ENCODE peak calls at places on chromosomes 3 and 15, in six cellular contexts. R, X, Y, O, Q and J are unnamed samples.

GRCh38 chr3:155158361-155159037 is 78.4 kb downstream of the MME start:
- DNase-seq in Q (no peak), Y (no peak), X (no peak), R (no peak), O (no peak), J (no peak)

GRCh38 chr15:82933576-82933975 is 18.9 kb downstream of the HOMER2 start:
- DNase-seq in Q (no peak), O (no peak), X (no peak), Y (no peak), R (no peak), J (no peak)

GRCh38 chr3:183743231-183743630 is 45.6 kb downstream of the YEATS2 start:
- DNase-seq in X (no peak), O (no peak), R (no peak), Y (no peak), Q (no peak), J (no peak)

GRCh38 chr3:12155833-12156232 is 2.9 kb downstream of the TIMP4 start:
- DNase-seq in Y (peak; percentile 24), R (no peak), X (no peak), O (no peak), Q (peak; percentile 78), J (no peak)

GRCh38 chr3:114307222-114307840 is 13.5 kb downstream of the TIGIT start:
- DNase-seq in X (no peak), R (no peak), Q (no peak), O (no peak), Y (no peak), J (no peak)

GRCh38 chr15:66615846-66616245 is 50.0 kb upstream of the LCTL start:
- DNase-seq in R (no peak), O (no peak), Y (no peak), Q (no peak), X (no peak), J (no peak)

GRCh38 chr3:7392206-7392605 is 531.3 kb downstream of the GRM7 start:
- DNase-seq in X (no peak), O (no peak), Q (no peak), R (no peak), Y (no peak), J (no peak)

GRCh38 chr3:136752046-136752326 is 192 bp downstream of the STAG1 start:
- DNase-seq in Y (no peak), X (peak; percentile 49), O (no peak), R (no peak), Q (no peak), J (no peak)

GRCh38 chr3:41288785-41289184 is 89.5 kb downstream of the CTNNB1 start:
- DNase-seq in O (no peak), R (no peak), X (no peak), Q (no peak), Y (no peak), J (no peak)

GRCh38 chr3:125683067-125683844 is 88.0 kb upstream of the OSBPL11 start:
- DNase-seq in R (no peak), Y (no peak), Q (no peak), O (no peak), X (no peak), J (no peak)

GRCh38 chr3:130831716-130832400 is 62.0 kb upstream of the ATP2C1 start:
- DNase-seq in R (no peak), Q (no peak), X (no peak), Y (no peak), O (no peak), J (no peak)

GRCh38 chr15:58518626-58519025 is 86.8 kb downstream of the LIPC start:
- DNase-seq in Y (no peak), R (no peak), O (no peak), X (no peak), Q (no peak), J (no peak)

GRCh38 chr15:29668120-29668602 is 154.1 kb downstream of the TJP1 start:
- DNase-seq in O (peak; percentile 77), Q (peak; percentile 75), X (peak; percentile 84), R (no peak), Y (peak; percentile 93), J (no peak)

GRCh38 chr3:143307613-143308183 is 188.1 kb downstream of the CHST2 start:
- DNase-seq in R (no peak), O (no peak), X (peak; percentile 28), Q (no peak), Y (peak; percentile 21), J (no peak)

GRCh38 chr15:85100186-85100937 is 118.7 kb downstream of the PDE8A start:
- DNase-seq in Y (no peak), Q (no peak), X (peak; percentile 10), R (no peak), O (peak; percentile 87), J (no peak)

GRCh38 chr3:152026033-152026556 is 152.7 kb downstream of the SUCNR1 start:
- DNase-seq in O (no peak), R (no peak), Y (no peak), Q (peak; percentile 82), X (no peak), J (no peak)

GRCh38 chr3:85571835-85572234 is 613.0 kb downstream of the CADM2 start:
- DNase-seq in R (no peak), X (no peak), Y (no peak), Q (no peak), O (no peak), J (no peak)

GRCh38 chr3:52184690-52185089 is 13.3 kb upstream of the ALAS1 start:
- DNase-seq in R (no peak), O (no peak), Q (no peak), Y (no peak), X (no peak), J (no peak)

GRCh38 chr3:46114324-46114988 is 87.2 kb upstream of the XCR1 start:
- DNase-seq in R (no peak), Q (peak; percentile 85), Y (peak; percentile 50), O (no peak), X (no peak), J (no peak)

GRCh38 chr3:38165722-38166387 is 518 bp downstream of the OXSR1 start:
- DNase-seq in X (no peak), Q (peak; percentile 33), R (no peak), O (peak; percentile 57), Y (peak; percentile 37), J (no peak)

GRCh38 chr15:71748327-71748726 is 62.0 kb upstream of the NR2E3 start:
- DNase-seq in X (no peak), Q (peak; percentile 9), Y (no peak), O (no peak), R (no peak), J (no peak)

GRCh38 chr15:90376789-90377188 is 11.3 kb upstream of the IQGAP1 start:
- DNase-seq in Q (no peak), Y (no peak), R (peak; percentile 59), O (no peak), X (peak; percentile 54), J (peak; percentile 47)

GRCh38 chr15:66588537-66588936 is 22.7 kb upstream of the LCTL start:
- DNase-seq in R (no peak), O (no peak), Y (peak; percentile 39), Q (no peak), X (no peak), J (no peak)

GRCh38 chr3:111944377-111944776 is 34.4 kb upstream of the ABHD10 start:
- DNase-seq in Q (no peak), O (no peak), Y (no peak), X (no peak), R (no peak), J (no peak)

GRCh38 chr3:67783281-67784250 is 129.2 kb upstream of the SUCLG2 start:
- DNase-seq in R (no peak), X (no peak), Q (no peak), Y (no peak), O (no peak), J (no peak)

GRCh38 chr3:72728958-72729467 is 119.2 kb downstream of the SHQ1 start:
- DNase-seq in O (no peak), Y (peak; percentile 90), X (no peak), Q (no peak), R (no peak), J (no peak)

GRCh38 chr3:172296975-172297332 is 151.3 kb downstream of the GHSR start:
- DNase-seq in Q (no peak), R (no peak), X (no peak), O (no peak), Y (no peak), J (no peak)

GRCh38 chr3:61783993-61784718 is 222.8 kb downstream of the PTPRG start:
- DNase-seq in O (no peak), X (no peak), R (no peak), Y (no peak), Q (peak; percentile 41), J (no peak)

GRCh38 chr15:48939686-48940085 is 24.0 kb downstream of the SHC4 start:
- DNase-seq in X (no peak), O (no peak), R (no peak), Q (peak; percentile 98), Y (no peak), J (no peak)

GRCh38 chr3:150035910-150036661 is 65.4 kb upstream of the PFN2 start:
- DNase-seq in Q (no peak), R (no peak), O (peak; percentile 11), X (no peak), Y (no peak), J (no peak)

GRCh38 chr15:74626752-74627692 is 11.4 kb downstream of the CLK3 start:
- DNase-seq in X (peak; percentile 91), O (no peak), R (no peak), Q (no peak), Y (no peak), J (no peak)

GRCh38 chr3:72798552-72799195 is 49.6 kb downstream of the SHQ1 start:
- DNase-seq in Y (no peak), X (no peak), Q (no peak), O (no peak), R (no peak), J (no peak)

GRCh38 chr3:44104668-44105321 is 136.9 kb upstream of the TOPAZ1 start:
- DNase-seq in X (peak; percentile 68), R (no peak), Y (peak; percentile 20), Q (peak; percentile 67), O (no peak), J (no peak)